ENCODE peak calls at places on chromosomes 7 and 10, in eight cellular contexts. C is PC-3, O is HCT116, N is HepG2, A is mesendoderm, U is mammary epithelial cell, X is fibroblast of lung, G is endothelial cell of umbilical vein. P is an unnamed sample.

GRCh38 chr7:150983893-150984368 is 5.8 kb upstream of the KCNH2 start:
- DNase-seq in A (peak), U (peak), X (peak), N (no peak), O (no peak), G (peak), C (peak), P (no peak)

GRCh38 chr7:111392976-111393762 is 169.1 kb downstream of the IMMP2L start:
- DNase-seq in X (peak), C (no peak), N (no peak), A (peak), U (peak), G (peak), O (no peak), P (no peak)

GRCh38 chr10:129361676-129362376 is 105.2 kb upstream of the MGMT start:
- DNase-seq in A (no peak), N (no peak), U (no peak), C (no peak), G (no peak), X (no peak), O (no peak), P (no peak)

GRCh38 chr7:22696672-22697071 is 30.3 kb upstream of the IL6 start:
- DNase-seq in X (peak), G (peak), U (peak), O (no peak), A (peak), C (no peak), N (no peak), P (no peak)

GRCh38 chr7:157683251-157684156 is 346.7 kb downstream of the DNAJB6 start:
- DNase-seq in C (no peak), N (no peak), O (no peak), G (no peak), X (peak), A (no peak), U (no peak), P (no peak)

GRCh38 chr10:97796651-97797050 is 24.9 kb upstream of the SFRP5 start:
- DNase-seq in X (no peak), N (no peak), U (no peak), C (no peak), A (no peak), G (no peak), O (no peak), P (no peak)

GRCh38 chr10:11515596-11516418 is 95.6 kb downstream of the USP6NL start:
- DNase-seq in U (peak), X (peak), G (peak), N (peak), C (peak), O (peak), A (peak), P (peak)

GRCh38 chr10:61992683-61993629 is 91.5 kb downstream of the ARID5B start:
- DNase-seq in G (peak), U (peak), N (no peak), O (no peak), X (peak), A (no peak), C (peak), P (peak)

GRCh38 chr10:60943372-60944158 is 420 bp downstream of the RHOBTB1 start:
- DNase-seq in C (peak), A (peak), N (peak), X (peak), G (peak), O (peak), U (peak), P (peak)

GRCh38 chr7:3459111-3459510 is 158.1 kb downstream of the SDK1 start:
- DNase-seq in N (no peak), G (no peak), X (peak), U (no peak), O (no peak), C (peak), A (no peak), P (no peak)

GRCh38 chr7:130432886-130433285 is 7.9 kb downstream of the CEP41 start:
- DNase-seq in A (no peak), X (peak), O (no peak), U (peak), G (peak), N (no peak), C (peak), P (no peak)

GRCh38 chr7:64099656-64100531 is 54.7 kb downstream of the ZNF727 start:
- DNase-seq in A (no peak), G (no peak), C (no peak), X (no peak), N (no peak), O (no peak), U (no peak), P (no peak)

GRCh38 chr7:111679944-111680343 is 117.7 kb upstream of the IMMP2L start:
- DNase-seq in N (no peak), X (no peak), U (peak), C (peak), A (no peak), G (no peak), O (no peak), P (no peak)

GRCh38 chr10:117590516-117590915 is 48.0 kb downstream of the EMX2 start:
- DNase-seq in C (no peak), A (peak), X (no peak), N (no peak), U (no peak), O (no peak), G (no peak), P (no peak)

GRCh38 chr10:43082087-43082486 is 5.2 kb downstream of the RET start:
- DNase-seq in C (no peak), O (no peak), A (no peak), G (no peak), U (no peak), X (no peak), N (no peak), P (no peak)
- H3K9ac ChIP-seq in C (no peak), O (no peak), A (no peak), G (no peak), U (no peak), X (no peak), N (no peak), P (no peak)

DNA sequence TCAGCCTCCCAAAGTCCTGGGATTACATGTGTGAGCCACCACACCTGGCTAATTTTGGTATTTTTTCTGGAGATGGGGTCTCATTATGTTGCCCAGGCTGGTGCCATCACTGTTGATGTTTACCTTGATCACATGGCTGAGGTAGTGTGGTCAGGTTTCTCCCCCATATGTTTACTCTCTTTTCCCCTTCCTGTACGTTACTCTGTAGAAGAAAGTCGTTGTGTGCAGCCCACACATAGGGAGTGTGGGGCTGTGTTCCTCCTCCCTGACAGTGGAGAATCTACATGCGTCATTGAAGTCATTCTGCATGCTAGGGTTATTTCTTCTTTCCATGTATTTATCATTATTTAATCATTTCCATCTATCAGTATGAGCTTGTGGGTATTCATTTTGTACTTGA is 16.3 kb upstream of the ORAI2 start:
- DNase-seq in X (no peak), C (no peak), N (no peak), O (no peak), A (no peak), U (no peak), G (no peak), P (no peak)
- H3K9ac ChIP-seq in X (no peak), C (no peak), N (no peak), O (no peak), A (no peak), U (no peak), G (no peak), P (no peak)

DNA sequence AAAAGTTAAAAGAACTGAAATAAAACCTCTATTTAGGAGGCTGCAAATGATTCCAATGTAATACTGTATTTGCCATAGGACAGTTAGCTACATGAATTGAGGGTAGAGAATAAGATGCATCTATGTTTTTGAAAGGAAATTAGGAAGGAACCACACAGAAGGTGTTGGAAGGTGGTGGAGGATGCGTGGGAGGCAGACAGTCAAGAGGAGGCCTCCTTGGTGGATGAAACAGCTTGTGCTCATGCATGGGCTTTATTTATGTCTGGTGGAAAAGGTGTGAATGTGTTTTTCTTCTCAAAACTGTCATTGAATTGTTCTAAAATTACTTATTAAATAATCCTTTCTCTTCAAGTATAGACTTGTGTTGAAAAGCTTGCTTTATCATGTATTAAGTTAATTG is 314.4 kb upstream of the NPSR1 start:
- DNase-seq in N (no peak), G (no peak), A (no peak), U (no peak), O (no peak), C (no peak), X (no peak), P (no peak)
- H3K9ac ChIP-seq in N (no peak), G (no peak), A (no peak), U (no peak), O (no peak), C (no peak), X (no peak), P (no peak)

DNA sequence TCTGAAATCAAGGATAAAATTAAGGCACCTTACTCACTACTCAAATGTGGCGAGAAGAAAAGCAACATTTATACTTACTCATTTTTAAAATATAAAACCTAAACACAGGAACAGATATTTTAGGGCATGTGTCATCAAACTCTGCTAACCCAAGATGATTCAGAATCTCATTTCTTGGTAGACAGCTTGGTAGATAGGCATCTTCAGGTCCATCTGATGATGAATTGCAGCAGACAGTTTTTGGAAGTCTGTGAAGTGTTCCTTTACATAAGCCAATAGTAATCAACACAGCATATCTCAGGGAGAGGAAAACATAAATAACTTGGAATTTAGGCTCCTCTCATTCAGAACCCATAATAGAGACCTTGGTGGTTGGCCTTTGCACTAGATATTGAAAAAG is 3.4 kb downstream of the HIPK2 start:
- DNase-seq in G (no peak), U (peak), X (peak), C (peak), O (no peak), N (no peak), A (no peak), P (no peak)
- H3K9ac ChIP-seq in G (no peak), U (no peak), X (no peak), C (peak), O (peak), N (no peak), A (no peak), P (no peak)

GRCh38 chr7:28291559-28291958 is 111.0 kb upstream of the JAZF1 start:
- DNase-seq in U (no peak), O (no peak), N (no peak), G (no peak), X (peak), A (peak), C (no peak), P (no peak)
- H3K9ac ChIP-seq in U (no peak), O (no peak), N (no peak), G (no peak), X (no peak), A (no peak), C (no peak), P (no peak)

GRCh38 chr7:73343671-73344380 is 15.9 kb downstream of the FKBP6 start:
- DNase-seq in G (no peak), U (no peak), O (no peak), N (peak), C (no peak), X (no peak), A (no peak), P (no peak)
- H3K9ac ChIP-seq in G (no peak), U (no peak), O (no peak), N (peak), C (no peak), X (no peak), A (no peak), P (no peak)

GRCh38 chr10:29591416-29591968 is 43.3 kb downstream of the SVIL start:
- DNase-seq in U (no peak), A (no peak), G (no peak), C (peak), O (no peak), N (no peak), X (no peak), P (no peak)

GRCh38 chr10:29595146-29595545 is 39.6 kb downstream of the SVIL start:
- DNase-seq in A (no peak), U (no peak), O (no peak), X (no peak), N (no peak), G (no peak), C (no peak), P (no peak)

GRCh38 chr10:29588640-29589421 is 45.9 kb downstream of the SVIL start:
- DNase-seq in C (peak), X (peak), U (peak), O (no peak), N (no peak), A (peak), G (peak), P (no peak)

GRCh38 chr10:29586509-29586908 is 48.3 kb downstream of the SVIL start:
- DNase-seq in U (no peak), C (no peak), G (no peak), N (no peak), X (no peak), O (no peak), A (no peak), P (no peak)

DNA sequence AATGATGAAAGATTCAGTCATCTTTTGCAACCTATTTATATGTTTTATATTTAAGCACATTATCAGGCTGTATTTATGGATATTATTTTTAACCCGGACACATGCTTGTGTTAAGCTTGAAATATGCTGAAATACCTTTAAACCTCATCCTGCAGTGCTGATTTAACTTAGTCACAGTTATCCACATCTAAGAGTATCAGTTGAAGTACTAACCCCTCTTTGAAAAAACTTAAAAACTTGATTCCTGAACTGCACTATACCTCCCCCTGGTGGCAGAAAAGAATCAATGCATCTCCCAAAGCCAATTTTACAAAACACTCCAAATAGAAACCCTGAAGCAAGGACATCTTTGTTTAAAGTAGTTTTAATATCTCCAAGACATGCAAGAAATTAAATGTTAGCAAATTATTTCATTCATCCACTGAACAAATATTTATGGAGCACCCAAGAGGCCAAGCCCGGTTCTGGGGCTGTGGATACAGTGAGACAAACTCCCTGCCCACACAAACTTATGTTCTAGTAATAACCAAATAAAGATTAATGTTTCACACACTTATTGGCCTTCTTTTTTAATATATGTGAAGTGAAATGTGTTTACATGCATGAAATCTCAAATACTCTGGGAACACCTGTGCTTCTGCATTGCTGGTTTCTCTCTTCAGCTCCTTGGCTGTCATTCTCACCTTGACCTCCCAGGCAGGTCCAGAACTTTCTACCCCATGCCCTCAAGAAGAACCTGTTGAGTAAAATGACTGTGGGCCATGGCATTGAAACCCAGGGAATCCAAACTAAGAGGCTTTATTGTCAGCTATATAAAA is 44.0 kb downstream of the SVIL start:
- DNase-seq in O (peak), X (peak), G (no peak), A (peak), C (peak), N (peak), U (peak), P (peak)
- H3K9ac ChIP-seq in O (no peak), X (no peak), G (peak), A (no peak), C (peak), N (no peak), U (peak), P (peak)